ENCODE peak calls at places on chromosome 3, in five cellular contexts. One of them, this sample, is unnamed.

GRCh38 chr3:10492351-10493201 is 12.8 kb downstream of the ATP2B2 start:
- DNase-seq in BJ: no peak
- DNase-seq in brain microvascular endothelial cell: no peak
- DNase-seq in epithelial cell of esophagus: no peak
- DNase-seq in GM10248: no peak
- DNase-seq in this sample: no peak

GRCh38 chr3:174409085-174409743 is 449.9 kb upstream of the NAALADL2 start:
- DNase-seq in epithelial cell of esophagus: no peak
- DNase-seq in BJ: no peak
- DNase-seq in brain microvascular endothelial cell: no peak
- DNase-seq in GM10248: no peak
- DNase-seq in this sample: no peak

GRCh38 chr3:112848196-112848595 is 1.5 kb upstream of the CD200R1L start:
- DNase-seq in BJ: no peak
- DNase-seq in epithelial cell of esophagus: no peak
- DNase-seq in GM10248: no peak
- DNase-seq in brain microvascular endothelial cell: no peak
- DNase-seq in this sample: no peak

GRCh38 chr3:142022381-142022780 is 127.0 kb downstream of the TFDP2 start:
- DNase-seq in brain microvascular endothelial cell: peak; percentile 4
- DNase-seq in BJ: no peak
- DNase-seq in epithelial cell of esophagus: no peak
- DNase-seq in GM10248: peak; percentile 26
- DNase-seq in this sample: peak; percentile 45

GRCh38 chr3:10703875-10704274 is 112.2 kb upstream of the SLC6A11 start:
- DNase-seq in brain microvascular endothelial cell: peak; percentile 39
- DNase-seq in BJ: no peak
- DNase-seq in epithelial cell of esophagus: peak; percentile 38
- DNase-seq in GM10248: no peak
- DNase-seq in this sample: no peak

GRCh38 chr3:143090486-143090885 is 29.1 kb upstream of the CHST2 start:
- DNase-seq in GM10248: no peak
- DNase-seq in BJ: no peak
- DNase-seq in epithelial cell of esophagus: no peak
- DNase-seq in brain microvascular endothelial cell: no peak
- DNase-seq in this sample: no peak

GRCh38 chr3:123457841-123458240 is 9.0 kb upstream of the ADCY5 start:
- DNase-seq in brain microvascular endothelial cell: no peak
- DNase-seq in GM10248: no peak
- DNase-seq in epithelial cell of esophagus: no peak
- DNase-seq in BJ: no peak
- DNase-seq in this sample: no peak

GRCh38 chr3:187741403-187742350 is 3.6 kb downstream of the BCL6 start:
- DNase-seq in epithelial cell of esophagus: peak; percentile 82
- DNase-seq in GM10248: no peak
- DNase-seq in brain microvascular endothelial cell: peak; percentile 70
- DNase-seq in BJ: no peak
- DNase-seq in this sample: peak; percentile 65

GRCh38 chr3:172716476-172716875 is 5.6 kb upstream of the NCEH1 start:
- DNase-seq in GM10248: no peak
- DNase-seq in brain microvascular endothelial cell: no peak
- DNase-seq in BJ: no peak
- DNase-seq in epithelial cell of esophagus: no peak
- DNase-seq in this sample: no peak

GRCh38 chr3:126465928-126466564 is 9.6 kb downstream of the ZXDC start:
- DNase-seq in GM10248: no peak
- DNase-seq in brain microvascular endothelial cell: no peak
- DNase-seq in BJ: no peak
- DNase-seq in epithelial cell of esophagus: no peak
- DNase-seq in this sample: no peak

GRCh38 chr3:46013316-46014094 is 13.8 kb downstream of the XCR1 start:
- DNase-seq in epithelial cell of esophagus: no peak
- DNase-seq in brain microvascular endothelial cell: no peak
- DNase-seq in BJ: no peak
- DNase-seq in GM10248: no peak
- DNase-seq in this sample: no peak

GRCh38 chr3:150635076-150635475 is 32.0 kb downstream of the SELENOT start:
- DNase-seq in BJ: no peak
- DNase-seq in brain microvascular endothelial cell: no peak
- DNase-seq in epithelial cell of esophagus: no peak
- DNase-seq in GM10248: no peak
- DNase-seq in this sample: no peak

GRCh38 chr3:72288955-72289707 is 504.2 kb upstream of the PROK2 start:
- DNase-seq in epithelial cell of esophagus: peak; percentile 71
- DNase-seq in brain microvascular endothelial cell: peak; percentile 17
- DNase-seq in BJ: no peak
- DNase-seq in GM10248: peak; percentile 49
- DNase-seq in this sample: peak; percentile 35

GRCh38 chr3:23264413-23264812 is 61.3 kb downstream of the UBE2E2 start:
- DNase-seq in GM10248: no peak
- DNase-seq in BJ: peak; percentile 70
- DNase-seq in brain microvascular endothelial cell: peak; percentile 65
- DNase-seq in epithelial cell of esophagus: peak; percentile 54
- DNase-seq in this sample: no peak

GRCh38 chr3:197029511-197030167 is at the start of gene MELTF:
- DNase-seq in BJ: no peak
- DNase-seq in GM10248: peak; percentile 98
- DNase-seq in brain microvascular endothelial cell: peak; percentile 51
- DNase-seq in epithelial cell of esophagus: peak; percentile 37
- DNase-seq in this sample: peak; percentile 98

GRCh38 chr3:47870702-47871255 is 67.8 kb downstream of the DHX30 start:
- DNase-seq in brain microvascular endothelial cell: no peak
- DNase-seq in epithelial cell of esophagus: no peak
- DNase-seq in GM10248: no peak
- DNase-seq in BJ: no peak
- DNase-seq in this sample: no peak

GRCh38 chr3:160006282-160007163 is 17.9 kb downstream of the IL12A start:
- DNase-seq in GM10248: peak; percentile 53
- DNase-seq in BJ: no peak
- DNase-seq in epithelial cell of esophagus: peak; percentile 77
- DNase-seq in brain microvascular endothelial cell: peak; percentile 69
- DNase-seq in this sample: peak; percentile 50

GRCh38 chr3:99332276-99332675 is 306.1 kb upstream of the COL8A1 start:
- DNase-seq in BJ: no peak
- DNase-seq in GM10248: no peak
- DNase-seq in brain microvascular endothelial cell: no peak
- DNase-seq in epithelial cell of esophagus: no peak
- DNase-seq in this sample: no peak

GRCh38 chr3:90033242-90033641 is 925.8 kb downstream of the EPHA3 start:
- DNase-seq in GM10248: no peak
- DNase-seq in epithelial cell of esophagus: no peak
- DNase-seq in brain microvascular endothelial cell: no peak
- DNase-seq in BJ: no peak
- DNase-seq in this sample: no peak

GRCh38 chr3:100463002-100463401 is 29.4 kb upstream of the TMEM45A start:
- DNase-seq in GM10248: peak; percentile 65
- DNase-seq in epithelial cell of esophagus: peak; percentile 75
- DNase-seq in brain microvascular endothelial cell: peak; percentile 57
- DNase-seq in BJ: peak; percentile 9
- DNase-seq in this sample: peak; percentile 68

GRCh38 chr3:65633018-65633417 is 405.7 kb downstream of the MAGI1 start:
- DNase-seq in epithelial cell of esophagus: no peak
- DNase-seq in brain microvascular endothelial cell: no peak
- DNase-seq in GM10248: no peak
- DNase-seq in BJ: no peak
- DNase-seq in this sample: no peak

GRCh38 chr3:71961378-71961777 is 176.4 kb upstream of the PROK2 start:
- DNase-seq in GM10248: no peak
- DNase-seq in epithelial cell of esophagus: no peak
- DNase-seq in BJ: no peak
- DNase-seq in brain microvascular endothelial cell: no peak
- DNase-seq in this sample: no peak

GRCh38 chr3:154775821-154776548 is 304.1 kb upstream of the MME start:
- DNase-seq in epithelial cell of esophagus: no peak
- DNase-seq in BJ: no peak
- DNase-seq in brain microvascular endothelial cell: no peak
- DNase-seq in GM10248: no peak
- DNase-seq in this sample: no peak

GRCh38 chr3:171860830-171861535 is 17.8 kb downstream of the TMEM212 start:
- DNase-seq in epithelial cell of esophagus: no peak
- DNase-seq in brain microvascular endothelial cell: peak; percentile 67
- DNase-seq in GM10248: no peak
- DNase-seq in BJ: peak; percentile 75
- DNase-seq in this sample: no peak

GRCh38 chr3:62095756-62096155 is 277.6 kb downstream of the FEZF2 start:
- DNase-seq in BJ: no peak
- DNase-seq in brain microvascular endothelial cell: peak; percentile 0
- DNase-seq in epithelial cell of esophagus: no peak
- DNase-seq in GM10248: no peak
- DNase-seq in this sample: no peak

GRCh38 chr3:22886394-22886793 is 316.7 kb upstream of the UBE2E2 start:
- DNase-seq in brain microvascular endothelial cell: no peak
- DNase-seq in epithelial cell of esophagus: no peak
- DNase-seq in GM10248: no peak
- DNase-seq in BJ: no peak
- DNase-seq in this sample: no peak

GRCh38 chr3:163056874-163057497 is 1560.4 kb downstream of the OTOL1 start:
- DNase-seq in brain microvascular endothelial cell: peak; percentile 54
- DNase-seq in BJ: no peak
- DNase-seq in GM10248: peak; percentile 40
- DNase-seq in epithelial cell of esophagus: peak; percentile 56
- DNase-seq in this sample: peak; percentile 41

GRCh38 chr3:49788056-49788455 is 1.7 kb upstream of the IP6K1 start:
- DNase-seq in brain microvascular endothelial cell: no peak
- DNase-seq in GM10248: no peak
- DNase-seq in epithelial cell of esophagus: no peak
- DNase-seq in BJ: no peak
- DNase-seq in this sample: no peak

GRCh38 chr3:52461874-52462273 is 6.5 kb downstream of the NISCH start:
- DNase-seq in BJ: no peak
- DNase-seq in brain microvascular endothelial cell: no peak
- DNase-seq in epithelial cell of esophagus: no peak
- DNase-seq in GM10248: no peak
- DNase-seq in this sample: no peak

GRCh38 chr3:42608586-42608985 is 8.1 kb downstream of the NKTR start:
- DNase-seq in BJ: no peak
- DNase-seq in epithelial cell of esophagus: no peak
- DNase-seq in brain microvascular endothelial cell: no peak
- DNase-seq in GM10248: no peak
- DNase-seq in this sample: no peak

GRCh38 chr3:39141211-39141995 is 12.0 kb downstream of the CSRNP1 start:
- DNase-seq in epithelial cell of esophagus: peak; percentile 91
- DNase-seq in brain microvascular endothelial cell: no peak
- DNase-seq in BJ: no peak
- DNase-seq in GM10248: no peak
- DNase-seq in this sample: no peak

GRCh38 chr3:133191818-133192217 is 153.6 kb downstream of the TMEM108 start:
- DNase-seq in brain microvascular endothelial cell: no peak
- DNase-seq in epithelial cell of esophagus: no peak
- DNase-seq in GM10248: no peak
- DNase-seq in BJ: no peak
- DNase-seq in this sample: no peak

GRCh38 chr3:45009868-45010267 is 16.2 kb upstream of the CLEC3B start:
- DNase-seq in epithelial cell of esophagus: no peak
- DNase-seq in brain microvascular endothelial cell: no peak
- DNase-seq in BJ: no peak
- DNase-seq in GM10248: no peak
- DNase-seq in this sample: no peak
- TF ChIP-seq CTCF in epithelial cell of esophagus: no peak
- TF ChIP-seq CTCF in brain microvascular endothelial cell: no peak
- TF ChIP-seq CTCF in BJ: no peak
- TF ChIP-seq CTCF in GM10248: no peak
- TF ChIP-seq CTCF in this sample: no peak

GRCh38 chr3:127477396-127477795 is 113.1 kb downstream of the TPRA1 start:
- DNase-seq in BJ: no peak
- DNase-seq in brain microvascular endothelial cell: no peak
- DNase-seq in epithelial cell of esophagus: no peak
- DNase-seq in GM10248: no peak
- DNase-seq in this sample: no peak
- TF ChIP-seq CTCF in BJ: no peak
- TF ChIP-seq CTCF in brain microvascular endothelial cell: no peak
- TF ChIP-seq CTCF in epithelial cell of esophagus: no peak
- TF ChIP-seq CTCF in GM10248: no peak
- TF ChIP-seq CTCF in this sample: no peak

GRCh38 chr3:11719406-11720219 is 75.9 kb upstream of the VGLL4 start:
- DNase-seq in GM10248: peak; percentile 78
- DNase-seq in epithelial cell of esophagus: peak; percentile 97
- DNase-seq in BJ: no peak
- DNase-seq in brain microvascular endothelial cell: peak; percentile 12
- DNase-seq in this sample: peak; percentile 89

GRCh38 chr3:11718582-11719405 is 75.1 kb upstream of the VGLL4 start:
- DNase-seq in GM10248: peak; percentile 48
- DNase-seq in BJ: no peak
- DNase-seq in brain microvascular endothelial cell: peak; percentile 49
- DNase-seq in epithelial cell of esophagus: peak; percentile 67
- DNase-seq in this sample: peak; percentile 73

GRCh38 chr3:11721114-11721440 is 77.4 kb upstream of the VGLL4 start:
- DNase-seq in GM10248: no peak
- DNase-seq in brain microvascular endothelial cell: no peak
- DNase-seq in epithelial cell of esophagus: no peak
- DNase-seq in BJ: no peak
- DNase-seq in this sample: no peak

GRCh38 chr3:11717768-11718581 is 74.3 kb upstream of the VGLL4 start:
- DNase-seq in BJ: no peak
- DNase-seq in epithelial cell of esophagus: peak; percentile 41
- DNase-seq in brain microvascular endothelial cell: peak; percentile 35
- DNase-seq in GM10248: no peak
- DNase-seq in this sample: no peak

DNA sequence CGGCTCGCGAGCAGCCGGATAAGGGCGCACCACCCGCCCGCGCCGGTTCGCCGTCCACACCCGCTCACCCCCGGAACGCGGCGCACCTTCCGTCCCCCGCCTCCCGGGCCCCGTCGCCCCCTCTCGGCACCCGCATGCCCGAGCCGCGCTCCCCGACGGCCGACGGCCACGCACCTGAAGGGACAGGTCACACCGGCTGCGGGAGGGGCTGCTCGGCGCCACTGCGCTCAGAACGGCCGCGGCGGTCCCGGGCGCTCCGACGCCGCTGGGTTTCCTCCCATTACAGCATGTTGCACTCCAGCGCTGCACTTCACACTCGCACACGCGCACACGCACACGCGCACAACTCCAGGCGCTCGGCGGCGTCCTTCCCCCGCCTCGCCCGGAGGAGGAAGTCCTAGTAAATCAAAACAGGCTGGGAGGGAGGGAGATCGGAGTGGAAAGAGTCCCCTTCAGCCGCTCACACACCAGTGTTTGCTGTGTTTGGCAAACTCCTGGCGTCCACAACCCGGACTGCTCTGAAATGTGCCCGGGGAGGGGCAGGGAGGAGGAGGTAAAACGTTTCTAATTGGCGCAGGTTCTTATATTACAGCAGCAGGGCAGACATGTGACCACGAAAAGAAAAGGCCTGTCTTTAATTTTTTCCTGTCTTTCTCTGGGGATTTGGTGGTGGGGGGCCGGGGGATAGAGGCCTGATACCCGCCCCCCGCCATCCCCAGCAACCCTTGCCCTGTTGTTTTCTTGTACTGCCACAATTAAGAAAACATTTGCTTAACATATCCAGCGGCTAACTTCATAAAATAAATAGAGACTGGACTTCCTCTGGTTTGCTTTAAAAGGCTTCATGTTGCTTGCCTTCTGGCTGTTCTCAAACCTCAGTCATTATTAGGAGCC is 76.8 kb upstream of the VGLL4 start:
- DNase-seq in brain microvascular endothelial cell: peak; percentile 39
- DNase-seq in BJ: no peak
- DNase-seq in epithelial cell of esophagus: peak; percentile 87
- DNase-seq in GM10248: peak; percentile 44
- DNase-seq in this sample: peak; percentile 64
- TF ChIP-seq CTCF in brain microvascular endothelial cell: no peak
- TF ChIP-seq CTCF in BJ: no peak
- TF ChIP-seq CTCF in epithelial cell of esophagus: peak; percentile 11
- TF ChIP-seq CTCF in GM10248: no peak
- TF ChIP-seq CTCF in this sample: no peak

GRCh38 chr3:139455855-139456254 is 20.5 kb downstream of the RBP2 start:
- DNase-seq in brain microvascular endothelial cell: no peak
- DNase-seq in GM10248: no peak
- DNase-seq in epithelial cell of esophagus: no peak
- DNase-seq in BJ: no peak
- DNase-seq in this sample: no peak
- TF ChIP-seq CTCF in brain microvascular endothelial cell: peak; percentile 13
- TF ChIP-seq CTCF in GM10248: peak; percentile 8
- TF ChIP-seq CTCF in epithelial cell of esophagus: no peak
- TF ChIP-seq CTCF in BJ: no peak
- TF ChIP-seq CTCF in this sample: peak; percentile 19

This sample was measured in GM13977.